ENCODE peak calls at places on chromosomes 11 and 22, in four cellular contexts. B is Jurkat, Clone E6-1; E is upper lobe of right lung; G is AG09309. T is an unnamed sample.

GRCh38 chr11:103420593-103420992 is 311.4 kb downstream of the DYNC2H1 start:
- DNase-seq in B (peak; percentile 61), E (no peak), G (no peak), T (no peak)

GRCh38 chr11:32420937-32421532 is 14.3 kb downstream of the WT1 start:
- DNase-seq in B (peak; percentile 99), E (no peak), G (no peak), T (peak; percentile 74)

GRCh38 chr11:76524919-76525318 is 80.1 kb downstream of the EMSY start:
- DNase-seq in B (no peak), E (no peak), G (peak; percentile 61), T (no peak)

GRCh38 chr11:126963603-126964353 is 36.8 kb downstream of the KIRREL3 start:
- DNase-seq in B (no peak), E (no peak), G (no peak), T (no peak)

GRCh38 chr11:20647976-20648565 is 21.3 kb upstream of the NELL1 start:
- DNase-seq in B (peak; percentile 32), E (no peak), G (peak; percentile 8), T (peak; percentile 3)

GRCh38 chr11:67640758-67641113 is 1.2 kb upstream of the TBX10 start:
- DNase-seq in B (no peak), E (peak; percentile 49), G (no peak), T (no peak)

GRCh38 chr22:39482768-39483167 is 19.3 kb upstream of the MIEF1 start:
- DNase-seq in B (no peak), E (no peak), G (no peak), T (no peak)

GRCh38 chr11:3939211-3939610 is 83.7 kb downstream of the STIM1 start:
- DNase-seq in B (no peak), E (no peak), G (peak; percentile 73), T (no peak)

GRCh38 chr11:63666874-63667273 is 4.3 kb downstream of the ATL3 start:
- DNase-seq in B (no peak), E (no peak), G (no peak), T (no peak)

GRCh38 chr22:20589614-20590476 is 82.4 kb downstream of the MED15 start:
- DNase-seq in B (no peak), E (peak; percentile 62), G (no peak), T (no peak)

GRCh38 chr11:89267660-89268302 is 90.1 kb downstream of the TYR start:
- DNase-seq in B (no peak), E (no peak), G (no peak), T (no peak)

GRCh38 chr22:39681038-39681861 is 110.7 kb downstream of the CACNA1I start:
- DNase-seq in B (no peak), E (no peak), G (no peak), T (no peak)

GRCh38 chr22:41573677-41574264 is 13.0 kb downstream of the CSDC2 start:
- DNase-seq in B (no peak), E (no peak), G (no peak), T (no peak)

GRCh38 chr22:19853879-19854777 is 546 bp downstream of the GNB1L start:
- DNase-seq in B (no peak), E (peak; percentile 68), G (no peak), T (peak; percentile 47)

GRCh38 chr11:60899021-60899936 is 7.1 kb downstream of the PRPF19 start:
- DNase-seq in B (peak; percentile 47), E (no peak), G (no peak), T (peak; percentile 56)

GRCh38 chr11:26017322-26017860 is 314.5 kb upstream of the ANO3 start:
- DNase-seq in B (no peak), E (no peak), G (no peak), T (no peak)

GRCh38 chr11:125345706-125346561 is 150.1 kb downstream of the FEZ1 start:
- DNase-seq in B (peak; percentile 10), E (peak; percentile 77), G (peak; percentile 43), T (no peak)

GRCh38 chr22:19019029-19019678 is 83.1 kb upstream of the PRODH start:
- DNase-seq in B (no peak), E (no peak), G (no peak), T (no peak)

GRCh38 chr11:36565033-36565610 is 2.7 kb upstream of the RAG1 start:
- DNase-seq in B (no peak), E (no peak), G (no peak), T (no peak)
- H3K4me3 ChIP-seq in B (no peak overlapping the region), E (no peak overlapping the region), G (no peak overlapping the region), T (no peak overlapping the region)

GRCh38 chr11:749731-750130 is 2.5 kb downstream of the TALDO1 start:
- DNase-seq in B (no peak), E (peak; percentile 69), G (no peak), T (no peak)
- H3K4me3 ChIP-seq in B (no peak overlapping the region), E (no peak overlapping the region), G (no peak overlapping the region), T (no peak overlapping the region)

DNA sequence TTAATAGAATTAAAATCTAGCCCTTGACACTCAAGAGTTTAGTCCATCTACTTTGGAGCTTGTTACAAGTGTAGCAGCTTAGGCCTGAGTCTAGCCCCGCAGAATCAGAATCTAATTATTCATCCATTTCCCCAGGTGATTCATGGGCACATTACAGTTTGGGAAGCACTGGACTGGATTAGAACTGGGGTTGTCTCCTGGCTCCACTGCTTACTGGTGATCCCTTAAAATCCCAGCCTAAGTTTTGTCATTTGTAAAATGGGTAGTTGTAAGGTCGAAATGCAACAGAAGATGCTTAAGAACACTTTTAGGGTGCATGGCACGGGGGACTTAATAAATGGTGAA is 1.3 kb downstream of the STX3 start:
- DNase-seq in B (no peak), E (no peak), G (no peak), T (no peak)
- H3K4me3 ChIP-seq in B (no peak overlapping the region), E (peak overlapping the region; percentile 95), G (no peak overlapping the region), T (no peak overlapping the region)

DNA sequence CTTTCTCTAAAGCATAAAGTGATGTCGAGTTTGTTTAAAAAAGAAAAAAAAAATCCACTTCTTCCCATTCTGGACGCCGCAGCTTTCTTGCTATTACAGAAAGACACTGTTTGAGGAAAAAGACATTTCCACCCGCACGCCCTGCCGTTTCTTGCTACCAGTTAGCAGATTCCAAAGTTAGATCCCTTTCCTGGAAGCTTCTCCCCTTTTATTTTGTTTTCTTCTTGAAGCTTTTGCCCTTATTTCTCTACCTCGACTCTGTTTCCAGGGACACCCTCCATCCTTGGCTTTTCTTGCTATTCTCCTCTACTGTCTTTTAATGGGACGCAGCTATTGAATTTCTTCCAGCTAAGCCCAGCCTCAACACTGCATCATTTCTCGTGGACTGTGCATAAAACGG is 1.5 kb downstream of the GRIA4 start:
- DNase-seq in B (no peak), E (no peak), G (no peak), T (no peak)
- H3K4me3 ChIP-seq in B (no peak overlapping the region), E (no peak overlapping the region), G (no peak overlapping the region), T (no peak overlapping the region)

GRCh38 chr11:2300290-2300935 is 1.3 kb downstream of the C11orf21 start:
- DNase-seq in B (peak; percentile 51), E (peak; percentile 69), G (no peak), T (no peak)
- H3K4me3 ChIP-seq in B (no peak overlapping the region), E (peak overlapping the region; percentile 31), G (no peak overlapping the region), T (peak overlapping the region; percentile 31)

GRCh38 chr22:17257578-17257977 is 38.3 kb upstream of the ADA2 start:
- DNase-seq in B (no peak), E (no peak), G (no peak), T (no peak)
- H3K4me3 ChIP-seq in B (no peak overlapping the region), E (peak overlapping the region; percentile 15), G (no peak overlapping the region), T (peak overlapping the region; percentile 70)

GRCh38 chr11:118609380-118610219 is 2.2 kb downstream of the PHLDB1 start:
- DNase-seq in B (no peak), E (no peak), G (no peak), T (peak; percentile 35)

GRCh38 chr11:118612378-118612777 is 5.0 kb downstream of the PHLDB1 start:
- DNase-seq in B (no peak), E (no peak), G (no peak), T (no peak)

GRCh38 chr11:118608268-118609214 is 1.1 kb downstream of the PHLDB1 start:
- DNase-seq in B (no peak), E (peak; percentile 85), G (no peak), T (peak; percentile 86)

GRCh38 chr11:118610773-118611432 is 3.5 kb downstream of the PHLDB1 start:
- DNase-seq in B (no peak), E (peak; percentile 94), G (no peak), T (peak; percentile 74)

DNA sequence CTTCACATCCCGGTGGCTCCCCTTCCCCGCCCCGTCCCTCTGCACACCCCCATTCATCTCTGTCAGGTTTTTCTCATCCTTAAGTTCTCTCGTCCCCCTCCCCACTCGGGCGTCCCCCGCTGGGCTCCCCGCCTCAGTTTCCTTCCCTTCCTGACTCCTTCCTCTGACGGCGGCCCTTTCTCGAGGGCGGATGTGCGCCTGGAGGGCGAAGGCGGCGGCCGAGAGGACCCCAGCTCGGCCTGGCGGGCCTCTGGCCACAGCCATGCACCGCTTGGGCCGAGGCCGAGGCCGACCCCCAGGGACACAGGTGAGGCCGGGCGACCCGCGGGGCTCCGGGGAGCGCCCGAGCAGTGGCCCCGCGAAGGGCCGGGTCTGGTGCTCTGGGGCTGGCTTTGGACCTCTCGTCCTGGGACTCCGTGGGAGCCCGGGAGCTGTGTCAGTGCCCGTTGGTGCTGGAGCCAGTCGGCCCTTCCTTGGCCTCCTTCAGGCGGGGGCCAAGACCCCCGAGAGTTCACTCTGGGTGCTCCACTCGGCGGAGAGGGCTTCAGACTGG is 2.9 kb downstream of the PHLDB1 start:
- DNase-seq in B (no peak), E (no peak), G (no peak), T (no peak)
- H3K4me3 ChIP-seq in B (no peak overlapping the region), E (peak overlapping the region; percentile 55), G (peak overlapping the region; percentile 80), T (no peak overlapping the region)

GRCh38 chr22:30535182-30535581 is 11.4 kb downstream of the SEC14L6 start:
- DNase-seq in B (no peak), E (no peak), G (no peak), T (no peak)

GRCh38 chr22:30541979-30542810 is 4.3 kb downstream of the SEC14L6 start:
- DNase-seq in B (no peak), E (peak; percentile 75), G (no peak), T (no peak)

GRCh38 chr22:30539368-30539767 is 7.2 kb downstream of the SEC14L6 start:
- DNase-seq in B (no peak), E (no peak), G (no peak), T (no peak)

GRCh38 chr22:30538280-30538679 is 8.3 kb downstream of the SEC14L6 start:
- DNase-seq in B (no peak), E (no peak), G (no peak), T (no peak)

DNA sequence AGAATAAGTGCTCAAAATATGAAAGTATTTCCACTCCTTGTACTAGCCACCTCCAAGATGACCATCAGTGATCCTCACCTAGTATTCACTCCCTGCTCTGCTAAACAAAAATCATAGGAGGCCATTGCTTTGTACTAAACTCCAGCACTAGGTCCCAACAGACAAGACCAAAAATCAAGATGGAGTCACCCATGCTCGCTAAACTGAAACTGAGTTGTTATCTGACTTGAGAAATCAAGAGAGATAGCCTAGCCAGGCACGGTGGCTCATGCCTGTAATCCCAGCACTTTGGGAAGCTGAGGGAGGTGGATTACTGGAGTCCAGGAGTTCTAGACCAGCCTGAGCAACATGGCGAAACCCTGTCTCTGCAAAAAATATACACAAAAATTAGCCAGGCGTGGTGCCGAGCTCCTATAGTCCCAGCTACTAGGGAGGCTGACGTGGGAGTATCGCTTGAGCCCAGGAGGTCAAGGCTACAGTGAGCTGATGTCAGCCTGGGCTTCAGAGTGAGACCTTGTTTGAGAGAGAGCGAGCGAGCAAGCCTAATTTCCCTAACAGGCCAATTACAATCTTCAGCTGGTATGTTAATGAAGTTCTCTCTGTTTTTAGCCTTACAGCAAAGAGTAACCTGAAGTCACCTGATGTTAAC is 9.3 kb downstream of the SEC14L6 start:
- DNase-seq in B (no peak), E (no peak), G (no peak), T (no peak)
- H3K4me3 ChIP-seq in B (no peak overlapping the region), E (no peak overlapping the region), G (no peak overlapping the region), T (no peak overlapping the region)

GRCh38 chr22:36764641-36765040 is 11.3 kb downstream of the IFT27 start:
- DNase-seq in B (no peak), E (peak; percentile 33), G (no peak), T (no peak)
- H3K4me3 ChIP-seq in B (no peak overlapping the region), E (no peak overlapping the region), G (no peak overlapping the region), T (no peak overlapping the region)

T was measured in CD4-positive, CD25-positive, alpha-beta regulatory T cell.